ENCODE peak calls at places on chromosome 18, in four cellular contexts. One of them, this sample, is unnamed.
A peak's percentile ranks its signal among the peaks of the same experiment; 100 is the strongest.

GRCh38 chr18:34760444-34760843 is 50.3 kb downstream of the DTNA start:
- DNase-seq in epithelial cell of esophagus: no peak
- DNase-seq in activated T-helper 1 cell treated with anti-CD3 and anti-CD28 coated beads, Interleukin-2, amount 50 U/mL, for 16 hours: no peak
- DNase-seq in RPMI7951: no peak
- DNase-seq in this sample: no peak

GRCh38 chr18:59024829-59025228 is 114.9 kb upstream of the SEC11C start:
- DNase-seq in epithelial cell of esophagus: peak; percentile 45
- DNase-seq in activated T-helper 1 cell treated with anti-CD3 and anti-CD28 coated beads, Interleukin-2, amount 50 U/mL, for 16 hours: no peak
- DNase-seq in RPMI7951: peak; percentile 57
- DNase-seq in this sample: no peak

GRCh38 chr18:45197526-45197970 is 417.7 kb upstream of the SLC14A2 start:
- DNase-seq in epithelial cell of esophagus: peak; percentile 77
- DNase-seq in activated T-helper 1 cell treated with anti-CD3 and anti-CD28 coated beads, Interleukin-2, amount 50 U/mL, for 16 hours: no peak
- DNase-seq in RPMI7951: peak; percentile 95
- DNase-seq in this sample: no peak

GRCh38 chr18:51522338-51522737 is 324.9 kb upstream of the MEX3C start:
- DNase-seq in epithelial cell of esophagus: no peak
- DNase-seq in activated T-helper 1 cell treated with anti-CD3 and anti-CD28 coated beads, Interleukin-2, amount 50 U/mL, for 16 hours: no peak
- DNase-seq in RPMI7951: no peak
- DNase-seq in this sample: no peak

GRCh38 chr18:9965711-9966624 is 52.2 kb downstream of the VAPA start:
- DNase-seq in epithelial cell of esophagus: peak; percentile 18
- DNase-seq in activated T-helper 1 cell treated with anti-CD3 and anti-CD28 coated beads, Interleukin-2, amount 50 U/mL, for 16 hours: no peak
- DNase-seq in RPMI7951: no peak
- DNase-seq in this sample: no peak

GRCh38 chr18:23528580-23529472 is 25.5 kb downstream of the RMC1 start:
- DNase-seq in epithelial cell of esophagus: no peak
- DNase-seq in activated T-helper 1 cell treated with anti-CD3 and anti-CD28 coated beads, Interleukin-2, amount 50 U/mL, for 16 hours: no peak
- DNase-seq in RPMI7951: peak; percentile 75
- DNase-seq in this sample: peak; percentile 46

GRCh38 chr18:74333091-74333490 is 17.5 kb downstream of the C18orf63 start:
- DNase-seq in epithelial cell of esophagus: no peak
- DNase-seq in activated T-helper 1 cell treated with anti-CD3 and anti-CD28 coated beads, Interleukin-2, amount 50 U/mL, for 16 hours: no peak
- DNase-seq in RPMI7951: no peak
- DNase-seq in this sample: no peak

GRCh38 chr18:45357681-45358470 is 257.4 kb upstream of the SLC14A2 start:
- DNase-seq in epithelial cell of esophagus: peak; percentile 9
- DNase-seq in activated T-helper 1 cell treated with anti-CD3 and anti-CD28 coated beads, Interleukin-2, amount 50 U/mL, for 16 hours: no peak
- DNase-seq in RPMI7951: peak; percentile 63
- DNase-seq in this sample: peak; percentile 52

GRCh38 chr18:11937874-11938478 is 29.9 kb upstream of the MPPE1 start:
- DNase-seq in epithelial cell of esophagus: peak; percentile 78
- DNase-seq in activated T-helper 1 cell treated with anti-CD3 and anti-CD28 coated beads, Interleukin-2, amount 50 U/mL, for 16 hours: peak; percentile 53
- DNase-seq in RPMI7951: peak; percentile 48
- DNase-seq in this sample: peak; percentile 89

GRCh38 chr18:40608220-40608619 is 1346.8 kb upstream of the PIK3C3 start:
- DNase-seq in epithelial cell of esophagus: peak; percentile 6
- DNase-seq in activated T-helper 1 cell treated with anti-CD3 and anti-CD28 coated beads, Interleukin-2, amount 50 U/mL, for 16 hours: no peak
- DNase-seq in RPMI7951: no peak
- DNase-seq in this sample: no peak

GRCh38 chr18:78566065-78566464 is 413.6 kb upstream of the SALL3 start:
- DNase-seq in epithelial cell of esophagus: no peak
- DNase-seq in activated T-helper 1 cell treated with anti-CD3 and anti-CD28 coated beads, Interleukin-2, amount 50 U/mL, for 16 hours: no peak
- DNase-seq in RPMI7951: no peak
- DNase-seq in this sample: no peak

GRCh38 chr18:11850821-11851155 is 425 bp upstream of the CHMP1B start:
- DNase-seq in epithelial cell of esophagus: peak; percentile 36
- DNase-seq in activated T-helper 1 cell treated with anti-CD3 and anti-CD28 coated beads, Interleukin-2, amount 50 U/mL, for 16 hours: no peak
- DNase-seq in RPMI7951: peak; percentile 65
- DNase-seq in this sample: no peak

GRCh38 chr18:74731097-74731496 is 133.4 kb downstream of the ZNF407 start:
- DNase-seq in epithelial cell of esophagus: peak; percentile 29
- DNase-seq in activated T-helper 1 cell treated with anti-CD3 and anti-CD28 coated beads, Interleukin-2, amount 50 U/mL, for 16 hours: no peak
- DNase-seq in RPMI7951: peak; percentile 73
- DNase-seq in this sample: no peak

GRCh38 chr18:22040527-22040926 is 128.9 kb upstream of the GATA6 start:
- DNase-seq in epithelial cell of esophagus: no peak
- DNase-seq in activated T-helper 1 cell treated with anti-CD3 and anti-CD28 coated beads, Interleukin-2, amount 50 U/mL, for 16 hours: no peak
- DNase-seq in RPMI7951: no peak
- DNase-seq in this sample: no peak

GRCh38 chr18:10771053-10771709 is 245.4 kb downstream of the NAPG start:
- DNase-seq in epithelial cell of esophagus: peak; percentile 3
- DNase-seq in activated T-helper 1 cell treated with anti-CD3 and anti-CD28 coated beads, Interleukin-2, amount 50 U/mL, for 16 hours: no peak
- DNase-seq in RPMI7951: peak; percentile 19
- DNase-seq in this sample: no peak

GRCh38 chr18:39675358-39675757 is 2109.8 kb upstream of the CELF4 start:
- DNase-seq in epithelial cell of esophagus: no peak
- DNase-seq in activated T-helper 1 cell treated with anti-CD3 and anti-CD28 coated beads, Interleukin-2, amount 50 U/mL, for 16 hours: no peak
- DNase-seq in RPMI7951: peak; percentile 41
- DNase-seq in this sample: no peak

This sample was measured in body of pancreas.